ENCODE peak calls at places on chromosomes 7 and 10, in six cellular contexts. One of them, this sample, is unnamed. For H3K27me3, the result is how much of the 10 kb centered on the place peaks cover.

GRCh38 chr10:116849271-116850057 is at the start of gene ENO4:
- DNase-seq in heart right ventricle: peak
- DNase-seq in AG04450: peak
- DNase-seq in hepatocyte: peak
- DNase-seq in CD8-positive, alpha-beta T cell: no peak
- DNase-seq in dorsolateral prefrontal cortex: peak
- DNase-seq in this sample: peak

GRCh38 chr7:135258585-135258984 is 24.9 kb downstream of the STRA8 start:
- DNase-seq in heart right ventricle: no peak
- DNase-seq in AG04450: no peak
- DNase-seq in hepatocyte: no peak
- DNase-seq in CD8-positive, alpha-beta T cell: no peak
- DNase-seq in dorsolateral prefrontal cortex: no peak
- DNase-seq in this sample: no peak

GRCh38 chr10:83522881-83523386 is 616.4 kb upstream of the GHITM start:
- DNase-seq in heart right ventricle: no peak
- DNase-seq in AG04450: no peak
- DNase-seq in hepatocyte: peak
- DNase-seq in CD8-positive, alpha-beta T cell: no peak
- DNase-seq in dorsolateral prefrontal cortex: no peak
- DNase-seq in this sample: no peak

GRCh38 chr7:46810986-46811385 is 770.9 kb downstream of the TNS3 start:
- DNase-seq in heart right ventricle: no peak
- DNase-seq in AG04450: no peak
- DNase-seq in hepatocyte: no peak
- DNase-seq in CD8-positive, alpha-beta T cell: no peak
- DNase-seq in dorsolateral prefrontal cortex: no peak
- DNase-seq in this sample: no peak

GRCh38 chr7:4781366-4782069 is 6.1 kb downstream of the AP5Z1 start:
- DNase-seq in heart right ventricle: no peak
- DNase-seq in AG04450: no peak
- DNase-seq in hepatocyte: no peak
- DNase-seq in CD8-positive, alpha-beta T cell: no peak
- DNase-seq in dorsolateral prefrontal cortex: no peak
- DNase-seq in this sample: no peak

GRCh38 chr7:142804715-142805114 is 33.9 kb downstream of the PRSS2 start:
- DNase-seq in heart right ventricle: no peak
- DNase-seq in AG04450: no peak
- DNase-seq in hepatocyte: no peak
- DNase-seq in CD8-positive, alpha-beta T cell: no peak
- DNase-seq in dorsolateral prefrontal cortex: no peak
- DNase-seq in this sample: no peak

GRCh38 chr7:48116043-48116442 is 27.0 kb downstream of the UPP1 start:
- DNase-seq in heart right ventricle: no peak
- DNase-seq in AG04450: no peak
- DNase-seq in hepatocyte: no peak
- DNase-seq in CD8-positive, alpha-beta T cell: no peak
- DNase-seq in dorsolateral prefrontal cortex: no peak
- DNase-seq in this sample: no peak

GRCh38 chr10:12742776-12743175 is 258.7 kb downstream of the CCDC3 start:
- DNase-seq in heart right ventricle: no peak
- DNase-seq in AG04450: no peak
- DNase-seq in hepatocyte: no peak
- DNase-seq in CD8-positive, alpha-beta T cell: no peak
- DNase-seq in dorsolateral prefrontal cortex: no peak
- DNase-seq in this sample: no peak

GRCh38 chr7:17406756-17407155 is 108.3 kb downstream of the AHR start:
- DNase-seq in heart right ventricle: no peak
- DNase-seq in AG04450: no peak
- DNase-seq in hepatocyte: no peak
- DNase-seq in CD8-positive, alpha-beta T cell: no peak
- DNase-seq in dorsolateral prefrontal cortex: no peak
- DNase-seq in this sample: no peak

GRCh38 chr10:66746246-66746645 is 179.6 kb upstream of the LRRTM3 start:
- DNase-seq in heart right ventricle: no peak
- DNase-seq in AG04450: no peak
- DNase-seq in hepatocyte: no peak
- DNase-seq in CD8-positive, alpha-beta T cell: no peak
- DNase-seq in dorsolateral prefrontal cortex: no peak
- DNase-seq in this sample: no peak

GRCh38 chr10:119667562-119668328 is 16.6 kb downstream of the BAG3 start:
- DNase-seq in heart right ventricle: peak
- DNase-seq in AG04450: peak
- DNase-seq in hepatocyte: peak
- DNase-seq in CD8-positive, alpha-beta T cell: no peak
- DNase-seq in dorsolateral prefrontal cortex: no peak
- DNase-seq in this sample: peak

GRCh38 chr7:33459340-33459751 is 330.0 kb downstream of the BBS9 start:
- DNase-seq in heart right ventricle: no peak
- DNase-seq in AG04450: peak
- DNase-seq in hepatocyte: peak
- DNase-seq in CD8-positive, alpha-beta T cell: no peak
- DNase-seq in dorsolateral prefrontal cortex: no peak
- DNase-seq in this sample: peak

GRCh38 chr7:106895246-106895864 is 30.3 kb downstream of the PIK3CG start:
- DNase-seq in heart right ventricle: no peak
- DNase-seq in AG04450: no peak
- DNase-seq in hepatocyte: no peak
- DNase-seq in CD8-positive, alpha-beta T cell: no peak
- DNase-seq in dorsolateral prefrontal cortex: no peak
- DNase-seq in this sample: no peak
- H3K4me3 ChIP-seq in heart right ventricle: no peak
- H3K4me3 ChIP-seq in AG04450: no peak
- H3K4me3 ChIP-seq in hepatocyte: no peak
- H3K4me3 ChIP-seq in CD8-positive, alpha-beta T cell: no peak
- H3K4me3 ChIP-seq in dorsolateral prefrontal cortex: no peak
- H3K4me3 ChIP-seq in this sample: no peak

GRCh38 chr7:44239361-44239760 is 38.6 kb downstream of the YKT6 start:
- DNase-seq in heart right ventricle: no peak
- DNase-seq in AG04450: no peak
- DNase-seq in hepatocyte: no peak
- DNase-seq in CD8-positive, alpha-beta T cell: no peak
- DNase-seq in dorsolateral prefrontal cortex: no peak
- DNase-seq in this sample: no peak
- TF ChIP-seq CTCF in heart right ventricle: no peak
- TF ChIP-seq CTCF in AG04450: no peak
- TF ChIP-seq CTCF in hepatocyte: no peak
- TF ChIP-seq CTCF in CD8-positive, alpha-beta T cell: no peak
- TF ChIP-seq CTCF in dorsolateral prefrontal cortex: no peak
- TF ChIP-seq CTCF in this sample: no peak

DNA sequence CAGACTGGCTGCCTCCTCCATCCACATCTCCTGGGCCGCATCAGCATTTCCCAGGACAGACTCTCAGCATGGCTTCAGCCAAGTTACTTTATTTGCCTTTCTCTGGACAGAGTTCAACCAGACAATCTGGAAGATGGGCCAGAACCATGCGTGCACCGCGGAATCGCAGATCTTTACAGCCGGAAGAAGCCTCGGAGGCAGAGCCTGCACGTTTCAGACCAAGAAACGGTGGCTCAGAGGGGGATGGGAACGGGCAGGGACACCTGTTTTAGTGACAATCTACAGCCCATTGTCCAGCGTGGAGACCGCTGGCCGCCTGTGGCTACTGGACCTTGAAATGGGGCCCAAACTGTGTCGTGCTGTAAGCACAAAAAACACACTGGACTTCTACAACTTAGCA is 3.5 kb downstream of the VIPR2 start:
- DNase-seq in heart right ventricle: no peak
- DNase-seq in AG04450: no peak
- DNase-seq in hepatocyte: no peak
- DNase-seq in CD8-positive, alpha-beta T cell: no peak
- DNase-seq in dorsolateral prefrontal cortex: no peak
- DNase-seq in this sample: no peak
- H3K27me3 ChIP-seq in heart right ventricle: under half
- H3K27me3 ChIP-seq in AG04450: under half
- H3K27me3 ChIP-seq in hepatocyte: under half
- H3K27me3 ChIP-seq in CD8-positive, alpha-beta T cell: under half
- H3K27me3 ChIP-seq in dorsolateral prefrontal cortex: under half
- H3K27me3 ChIP-seq in this sample: under half

GRCh38 chr10:44960482-44961230 is 1.1 kb downstream of the RASSF4 start:
- DNase-seq in heart right ventricle: no peak
- DNase-seq in AG04450: no peak
- DNase-seq in hepatocyte: no peak
- DNase-seq in CD8-positive, alpha-beta T cell: no peak
- DNase-seq in dorsolateral prefrontal cortex: peak
- DNase-seq in this sample: no peak
- H3K4me3 ChIP-seq in heart right ventricle: peak
- H3K4me3 ChIP-seq in AG04450: peak
- H3K4me3 ChIP-seq in hepatocyte: no peak
- H3K4me3 ChIP-seq in CD8-positive, alpha-beta T cell: no peak
- H3K4me3 ChIP-seq in dorsolateral prefrontal cortex: peak
- H3K4me3 ChIP-seq in this sample: no peak

GRCh38 chr10:71211759-71212248 is 566 bp upstream of the UNC5B start:
- DNase-seq in heart right ventricle: no peak
- DNase-seq in AG04450: no peak
- DNase-seq in hepatocyte: no peak
- DNase-seq in CD8-positive, alpha-beta T cell: no peak
- DNase-seq in dorsolateral prefrontal cortex: no peak
- DNase-seq in this sample: no peak

GRCh38 chr10:71207578-71207977 is 4.8 kb upstream of the UNC5B start:
- DNase-seq in heart right ventricle: no peak
- DNase-seq in AG04450: no peak
- DNase-seq in hepatocyte: no peak
- DNase-seq in CD8-positive, alpha-beta T cell: no peak
- DNase-seq in dorsolateral prefrontal cortex: no peak
- DNase-seq in this sample: no peak

GRCh38 chr10:71211053-71211452 is 1.3 kb upstream of the UNC5B start:
- DNase-seq in heart right ventricle: no peak
- DNase-seq in AG04450: no peak
- DNase-seq in hepatocyte: no peak
- DNase-seq in CD8-positive, alpha-beta T cell: no peak
- DNase-seq in dorsolateral prefrontal cortex: peak
- DNase-seq in this sample: no peak

GRCh38 chr10:71210031-71210871 is 2.1 kb upstream of the UNC5B start:
- DNase-seq in heart right ventricle: no peak
- DNase-seq in AG04450: no peak
- DNase-seq in hepatocyte: no peak
- DNase-seq in CD8-positive, alpha-beta T cell: no peak
- DNase-seq in dorsolateral prefrontal cortex: no peak
- DNase-seq in this sample: no peak

GRCh38 chr10:71209324-71210030 is 2.9 kb upstream of the UNC5B start:
- DNase-seq in heart right ventricle: no peak
- DNase-seq in AG04450: no peak
- DNase-seq in hepatocyte: no peak
- DNase-seq in CD8-positive, alpha-beta T cell: no peak
- DNase-seq in dorsolateral prefrontal cortex: no peak
- DNase-seq in this sample: no peak
- TF ChIP-seq CTCF in heart right ventricle: no peak
- TF ChIP-seq CTCF in AG04450: no peak
- TF ChIP-seq CTCF in hepatocyte: no peak
- TF ChIP-seq CTCF in CD8-positive, alpha-beta T cell: no peak
- TF ChIP-seq CTCF in dorsolateral prefrontal cortex: no peak
- TF ChIP-seq CTCF in this sample: no peak

GRCh38 chr7:97015279-97015678 is 9.4 kb downstream of the DLX5 start:
- DNase-seq in heart right ventricle: no peak
- DNase-seq in AG04450: no peak
- DNase-seq in hepatocyte: no peak
- DNase-seq in CD8-positive, alpha-beta T cell: no peak
- DNase-seq in dorsolateral prefrontal cortex: no peak
- DNase-seq in this sample: no peak

GRCh38 chr7:97016392-97017196 is 8.0 kb downstream of the DLX5 start:
- DNase-seq in heart right ventricle: no peak
- DNase-seq in AG04450: no peak
- DNase-seq in hepatocyte: peak
- DNase-seq in CD8-positive, alpha-beta T cell: no peak
- DNase-seq in dorsolateral prefrontal cortex: no peak
- DNase-seq in this sample: no peak

GRCh38 chr7:97017197-97018125 is 7.2 kb downstream of the DLX5 start:
- DNase-seq in heart right ventricle: no peak
- DNase-seq in AG04450: no peak
- DNase-seq in hepatocyte: no peak
- DNase-seq in CD8-positive, alpha-beta T cell: no peak
- DNase-seq in dorsolateral prefrontal cortex: no peak
- DNase-seq in this sample: no peak

GRCh38 chr7:97014145-97014544 is 8.8 kb downstream of the DLX6 start:
- DNase-seq in heart right ventricle: no peak
- DNase-seq in AG04450: no peak
- DNase-seq in hepatocyte: no peak
- DNase-seq in CD8-positive, alpha-beta T cell: no peak
- DNase-seq in dorsolateral prefrontal cortex: no peak
- DNase-seq in this sample: no peak

GRCh38 chr7:97015787-97016391 is 8.7 kb downstream of the DLX5 start:
- DNase-seq in heart right ventricle: no peak
- DNase-seq in AG04450: no peak
- DNase-seq in hepatocyte: no peak
- DNase-seq in CD8-positive, alpha-beta T cell: no peak
- DNase-seq in dorsolateral prefrontal cortex: no peak
- DNase-seq in this sample: no peak
- H3K27me3 ChIP-seq in heart right ventricle: half or more
- H3K27me3 ChIP-seq in AG04450: half or more
- H3K27me3 ChIP-seq in hepatocyte: half or more
- H3K27me3 ChIP-seq in CD8-positive, alpha-beta T cell: under half
- H3K27me3 ChIP-seq in dorsolateral prefrontal cortex: half or more
- H3K27me3 ChIP-seq in this sample: half or more

DNA sequence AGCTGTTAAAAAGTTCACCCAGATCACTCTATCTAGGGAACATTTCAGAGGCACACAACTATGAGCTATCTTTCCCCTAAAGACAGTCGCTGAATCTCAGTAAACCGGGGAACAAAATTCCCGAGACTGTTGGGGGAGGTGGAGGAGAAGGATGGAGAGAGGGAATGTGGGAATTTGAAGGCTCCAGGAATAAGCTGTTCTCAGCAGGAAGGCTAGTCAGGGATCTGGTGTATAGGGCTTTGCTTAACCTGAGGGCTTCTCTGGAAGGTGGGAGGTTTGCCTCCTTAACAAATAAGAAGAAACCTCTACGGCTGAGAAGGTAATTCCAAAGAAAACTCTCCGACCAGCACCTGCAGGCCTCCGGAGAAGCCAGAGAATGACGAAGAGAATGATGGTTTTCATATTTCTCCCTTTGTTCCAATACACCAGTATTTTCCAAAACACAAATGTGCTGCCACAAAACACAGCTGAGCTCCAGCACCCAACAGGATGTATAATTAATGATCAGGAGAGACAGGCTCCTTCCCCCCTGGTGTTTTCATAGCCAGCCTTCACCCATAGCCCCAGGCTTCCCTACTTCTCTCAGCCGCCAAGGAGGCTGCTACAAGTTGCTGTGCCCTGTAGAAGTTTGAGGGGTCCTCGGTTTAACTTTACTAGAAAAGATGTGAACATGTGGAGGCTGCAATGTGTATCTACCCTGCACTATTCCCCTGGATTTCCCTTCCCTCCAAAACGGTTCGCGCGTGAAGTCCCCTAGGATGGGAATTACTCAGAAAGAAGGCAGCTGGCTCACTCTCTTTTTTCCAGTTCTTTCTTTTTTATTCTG is 2.0 kb downstream of the KCNMA1 start:
- DNase-seq in heart right ventricle: no peak
- DNase-seq in AG04450: no peak
- DNase-seq in hepatocyte: no peak
- DNase-seq in CD8-positive, alpha-beta T cell: no peak
- DNase-seq in dorsolateral prefrontal cortex: no peak
- DNase-seq in this sample: no peak
- H3K4me3 ChIP-seq in heart right ventricle: no peak
- H3K4me3 ChIP-seq in AG04450: peak
- H3K4me3 ChIP-seq in hepatocyte: no peak
- H3K4me3 ChIP-seq in CD8-positive, alpha-beta T cell: no peak
- H3K4me3 ChIP-seq in dorsolateral prefrontal cortex: peak
- H3K4me3 ChIP-seq in this sample: peak

DNA sequence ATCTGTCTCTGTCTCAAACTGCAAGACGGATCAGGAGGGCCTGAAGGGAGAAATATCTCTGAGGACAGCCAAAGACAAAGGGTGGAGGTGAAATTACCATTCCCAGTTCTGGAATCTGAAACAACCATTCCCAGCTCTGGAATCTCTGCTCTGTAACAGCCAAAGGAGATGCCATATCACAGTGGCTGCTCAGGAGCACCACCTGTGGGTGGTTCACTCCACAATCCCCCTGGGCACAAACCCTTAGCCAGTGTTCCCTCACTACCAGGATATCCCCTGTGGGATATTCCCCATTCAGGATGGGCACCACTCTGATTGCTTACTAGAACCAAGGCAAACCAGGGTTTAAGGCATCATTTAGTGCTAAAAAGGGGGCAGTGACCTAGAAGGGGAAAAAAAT is 199.0 kb downstream of the HTR7 start:
- DNase-seq in heart right ventricle: no peak
- DNase-seq in AG04450: no peak
- DNase-seq in hepatocyte: no peak
- DNase-seq in CD8-positive, alpha-beta T cell: no peak
- DNase-seq in dorsolateral prefrontal cortex: no peak
- DNase-seq in this sample: no peak
- TF ChIP-seq CTCF in heart right ventricle: no peak
- TF ChIP-seq CTCF in AG04450: peak
- TF ChIP-seq CTCF in hepatocyte: no peak
- TF ChIP-seq CTCF in CD8-positive, alpha-beta T cell: no peak
- TF ChIP-seq CTCF in dorsolateral prefrontal cortex: no peak
- TF ChIP-seq CTCF in this sample: peak

This sample was measured in bronchial epithelial cell.